ENCODE peak calls at places on chromosome 6, in four cellular contexts. M is Panc1, J is brain microvascular endothelial cell, S is colonic mucosa. P is an unnamed sample.

GRCh38 chr6:129936329-129937165 is 75.4 kb upstream of the TMEM244 start:
- DNase-seq in M (peak; percentile 25), S (peak; percentile 67), J (peak; percentile 52), P (peak; percentile 10)

GRCh38 chr6:152296648-152297376 is 340.4 kb downstream of the SYNE1 start:
- DNase-seq in S (no peak), J (no peak), M (no peak), P (no peak)

GRCh38 chr6:26754212-26754611 is 94.7 kb upstream of the ZNF322 start:
- DNase-seq in S (no peak), J (no peak), M (no peak), P (no peak)

GRCh38 chr6:72272958-72273357 is 348.9 kb upstream of the KCNQ5 start:
- DNase-seq in M (no peak), J (peak; percentile 69), S (no peak), P (no peak)

GRCh38 chr6:158819977-158820632 is 937 bp upstream of the EZR start:
- DNase-seq in J (no peak), S (no peak), M (no peak), P (no peak)

GRCh38 chr6:113856571-113857564 is at the start of gene MARCKS:
- DNase-seq in M (no peak), J (peak; percentile 89), S (peak; percentile 95), P (peak; percentile 95)

GRCh38 chr6:169763308-169763707 is 11.9 kb downstream of the ERMARD start:
- DNase-seq in J (no peak), M (no peak), S (no peak), P (no peak)

GRCh38 chr6:136319732-136320131 is 30.1 kb upstream of the BCLAF1 start:
- DNase-seq in S (no peak), M (no peak), J (no peak), P (no peak)

GRCh38 chr6:124753562-124753961 is 208.7 kb upstream of the RNF217 start:
- DNase-seq in J (no peak), S (no peak), M (no peak), P (no peak)

GRCh38 chr6:88867841-88868558 is 95.4 kb downstream of the RNGTT start:
- DNase-seq in J (peak; percentile 64), S (no peak), M (no peak), P (no peak)

GRCh38 chr6:156563710-156564109 is 213.5 kb upstream of the ARID1B start:
- DNase-seq in M (no peak), J (no peak), S (no peak), P (no peak)

GRCh38 chr6:42104095-42104806 is 38.2 kb downstream of the C6orf132 start:
- DNase-seq in M (no peak), S (peak; percentile 59), J (peak; percentile 32), P (peak; percentile 77)

GRCh38 chr6:18262812-18263560 is 1.3 kb downstream of the DEK start:
- DNase-seq in M (no peak), J (no peak), S (peak; percentile 42), P (peak; percentile 61)

GRCh38 chr6:125753218-125753936 is 3.9 kb downstream of the HEY2 start:
- DNase-seq in J (no peak), M (no peak), S (no peak), P (no peak)

GRCh38 chr6:38209291-38209865 is 389.9 kb downstream of the ZFAND3 start:
- DNase-seq in M (no peak), J (no peak), S (no peak), P (no peak)

GRCh38 chr6:28658475-28659249 is 133.0 kb downstream of the GPX5 start:
- DNase-seq in S (no peak), M (no peak), J (no peak), P (no peak)
- H3K27me3 ChIP-seq in S (no peaks in the 10 kb centered on the region), M (no peaks in the 10 kb centered on the region), J (no peaks in the 10 kb centered on the region), P (no peaks in the 10 kb centered on the region)

GRCh38 chr6:116218172-116218633 is 35.7 kb downstream of the TSPYL4 start:
- DNase-seq in J (no peak), M (no peak), S (no peak), P (no peak)
- TF ChIP-seq CTCF in J (peak; percentile 22), M (peak; percentile 71), S (peak; percentile 39), P (peak; percentile 36)

GRCh38 chr6:36907781-36908180 is 22.0 kb downstream of the C6orf89 start:
- DNase-seq in S (no peak), J (no peak), M (no peak), P (no peak)
- H3K4me3 ChIP-seq in S (no peak overlapping the region), J (no peak overlapping the region), M (no peak overlapping the region), P (no peak overlapping the region)

DNA sequence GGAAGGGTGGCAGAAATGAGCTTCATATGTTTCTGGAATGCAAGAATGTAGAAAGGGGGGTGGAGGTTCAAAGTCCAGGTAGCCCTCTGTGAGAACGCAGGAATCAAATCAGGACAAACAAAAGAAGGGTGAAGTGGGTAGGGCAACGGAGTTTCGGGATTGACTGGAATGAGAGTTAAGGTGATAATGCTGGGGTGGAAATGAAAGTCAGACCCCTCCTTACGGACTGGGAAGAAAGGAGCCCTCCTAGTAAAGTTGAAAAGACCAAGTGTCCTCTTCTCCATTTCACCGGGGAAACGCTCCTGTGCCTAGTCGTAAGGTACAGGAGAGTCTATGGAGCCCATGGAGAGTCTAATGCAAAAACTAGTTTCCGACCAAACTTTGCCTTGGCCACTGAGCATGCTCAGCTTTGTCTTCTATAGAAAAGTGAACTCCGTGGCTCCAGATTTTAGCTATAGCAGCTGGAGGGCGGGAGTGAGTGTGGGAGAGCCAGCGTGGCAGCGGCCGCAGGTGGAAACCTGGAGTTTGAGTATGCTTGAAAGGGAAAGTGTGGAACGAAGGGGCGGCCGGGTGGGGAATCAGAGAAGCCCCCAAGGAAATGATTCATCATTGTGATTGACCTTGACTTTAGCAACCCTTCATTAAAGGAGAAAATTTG is 1.4 kb upstream of the LRRC1 start:
- DNase-seq in S (peak; percentile 79), M (peak; percentile 13), J (peak; percentile 60), P (peak; percentile 37)
- H3K27me3 ChIP-seq in S (no peaks in the 10 kb centered on the region), M (no peaks in the 10 kb centered on the region), J (no peaks in the 10 kb centered on the region), P (no peaks in the 10 kb centered on the region)

DNA sequence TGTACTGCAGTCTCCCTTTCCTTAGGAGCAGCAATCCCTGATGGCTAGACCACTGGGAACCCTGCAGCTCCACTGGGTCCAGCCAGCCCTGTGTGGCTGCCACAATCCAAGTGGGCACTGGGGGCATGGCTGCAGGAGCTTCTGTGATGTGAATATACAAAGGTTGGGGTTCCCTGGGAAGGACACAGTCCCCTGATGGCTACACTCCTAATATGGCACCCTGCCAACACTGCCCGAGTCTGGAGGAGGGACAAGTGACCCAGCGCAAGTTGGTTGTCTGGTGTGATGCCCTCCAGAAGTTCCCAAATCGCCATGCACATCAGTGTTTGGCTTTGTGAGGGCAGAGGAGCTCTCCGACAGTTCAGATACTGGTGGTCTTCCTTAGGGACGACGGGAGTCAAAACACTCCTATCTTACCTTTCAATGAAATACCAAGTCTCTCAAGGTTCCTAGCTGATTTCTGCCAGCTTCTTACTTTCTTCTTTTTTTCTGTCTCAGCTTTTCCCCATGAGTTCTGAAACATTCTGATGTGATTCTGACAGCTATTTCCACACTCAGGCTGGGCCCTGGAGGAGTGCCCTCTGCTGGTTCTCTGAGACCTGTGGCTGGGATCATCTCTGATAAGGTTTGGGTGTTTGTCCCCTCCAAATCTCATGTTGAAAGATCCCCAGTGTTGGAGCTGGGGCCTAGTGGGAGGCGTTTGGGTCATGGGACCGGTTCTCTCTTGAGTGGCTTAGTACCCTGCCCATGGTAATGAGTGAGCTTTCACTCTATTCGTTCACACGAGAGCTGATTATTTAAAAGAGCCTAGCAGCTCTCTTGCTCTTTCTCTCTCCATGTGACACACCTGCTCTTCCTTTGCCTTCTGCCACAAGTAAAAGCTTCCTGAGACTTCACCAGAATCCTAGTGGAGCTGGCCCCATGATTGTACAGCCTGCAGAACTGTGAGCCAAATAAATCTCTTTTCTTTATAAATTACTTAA is 15.5 kb upstream of the ZFP57 start:
- DNase-seq in S (no peak), M (no peak), J (peak; percentile 19), P (no peak)
- TF ChIP-seq CTCF in S (no peak), M (peak; percentile 84), J (peak; percentile 71), P (peak; percentile 80)

DNA sequence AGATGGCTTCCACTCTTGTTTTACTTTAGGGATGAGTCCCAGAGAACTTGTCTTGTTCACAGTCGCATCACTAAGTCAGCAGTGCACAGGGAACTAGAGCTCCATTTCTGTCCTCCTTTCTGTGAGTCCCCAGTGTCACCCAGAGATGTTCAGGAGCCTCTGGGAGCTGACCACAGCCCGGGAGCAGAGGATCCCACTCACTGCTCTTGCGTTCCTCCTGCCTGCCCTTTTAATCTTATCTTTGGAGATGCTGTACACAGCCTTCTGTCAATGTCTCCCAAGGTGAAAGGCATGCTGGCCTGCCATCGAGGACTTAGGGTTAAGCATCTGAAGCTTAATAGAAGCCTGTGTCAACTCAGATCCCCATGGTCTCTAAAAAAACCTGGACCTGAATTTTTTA is 71.2 kb downstream of the IGF2R start:
- DNase-seq in S (no peak), J (no peak), M (no peak), P (no peak)
- H3K4me3 ChIP-seq in S (no peak overlapping the region), J (no peak overlapping the region), M (no peak overlapping the region), P (no peak overlapping the region)

DNA sequence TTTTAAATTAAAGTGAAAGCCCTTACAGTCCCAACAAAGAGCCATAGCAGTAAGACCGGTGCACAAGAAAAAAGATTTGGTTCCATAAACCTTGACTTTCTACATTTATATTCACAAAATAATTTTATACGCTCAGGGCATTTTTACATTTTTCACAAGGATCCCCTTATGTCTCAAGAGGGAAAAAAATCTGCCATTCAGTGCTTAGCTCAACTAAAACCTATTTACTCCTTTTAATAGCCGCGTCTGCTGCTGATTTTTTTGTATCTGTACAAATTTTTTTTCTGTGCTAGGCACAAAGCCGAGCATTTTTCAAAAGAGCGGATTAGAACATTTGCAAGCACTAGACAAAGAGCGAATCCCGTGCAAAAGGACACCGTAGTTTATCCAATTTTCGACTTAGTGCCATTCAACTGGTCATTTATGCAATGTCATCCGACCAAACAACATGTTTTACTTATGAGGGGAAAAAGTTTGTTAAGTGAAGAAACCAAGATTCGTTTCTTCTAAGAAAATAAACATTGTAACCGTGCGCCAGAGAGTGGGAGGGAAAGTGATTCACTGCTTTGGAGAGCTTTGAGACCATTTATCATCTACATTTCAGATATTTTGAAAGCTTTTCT is 3.7 kb downstream of the TFAP2D start:
- DNase-seq in S (no peak), M (no peak), J (no peak), P (no peak)
- H3K27me3 ChIP-seq in S (peaks cover 14% of the 10 kb centered on the region), M (peaks cover 40% of the 10 kb centered on the region), J (peaks cover 21% of the 10 kb centered on the region), P (peaks cover 1% of the 10 kb centered on the region)

GRCh38 chr6:132733288-132733687 is 19.4 kb upstream of the VNN1 start:
- DNase-seq in J (no peak), S (no peak), M (no peak), P (no peak)

GRCh38 chr6:132731086-132731485 is 17.2 kb upstream of the VNN1 start:
- DNase-seq in J (no peak), M (no peak), S (no peak), P (no peak)

GRCh38 chr6:132736239-132736638 is 21.5 kb downstream of the VNN2 start:
- DNase-seq in J (no peak), S (no peak), M (no peak), P (no peak)

GRCh38 chr6:132733814-132734213 is 20.0 kb upstream of the VNN1 start:
- DNase-seq in J (no peak), M (no peak), S (no peak), P (no peak)

GRCh38 chr6:132734694-132735236 is 20.9 kb upstream of the VNN1 start:
- DNase-seq in S (no peak), J (no peak), M (peak; percentile 52), P (no peak)
- TF ChIP-seq CTCF in S (no peak), J (peak; percentile 53), M (peak; percentile 22), P (peak; percentile 35)